ENCODE peak calls at places on chromosomes 5 and 9, in nine cellular contexts. I, E, R, T, M, H, U, A and V are unnamed samples.
A peak's percentile ranks its signal among the peaks of the same experiment; 100 is the strongest.

GRCh38 chr5:148311516-148311915 is 707 bp upstream of the SPINK7 start:
- DNase-seq in I (no peak), M (no peak), R (no peak), U (no peak), E (no peak), T (no peak), A (no peak), H (no peak), V (no peak)

GRCh38 chr9:97478301-97478981 is 23.0 kb upstream of the TMOD1 start:
- DNase-seq in H (no peak), T (no peak), A (no peak), I (no peak), M (no peak), U (no peak), R (no peak), E (no peak), V (no peak)

GRCh38 chr5:158456756-158457155 is 597.8 kb upstream of the CLINT1 start:
- DNase-seq in H (no peak), U (peak; percentile 10), A (no peak), M (no peak), E (no peak), R (no peak), T (no peak), I (no peak), V (no peak)

GRCh38 chr9:109745335-109746283 is 34.4 kb upstream of the PALM2AKAP2 start:
- DNase-seq in H (peak; percentile 44), A (no peak), I (peak; percentile 24), M (no peak), U (no peak), T (no peak), R (no peak), E (no peak), V (peak; percentile 81)

GRCh38 chr5:170293273-170293672 is 4.3 kb downstream of the LCP2 start:
- DNase-seq in A (no peak), R (peak; percentile 71), E (no peak), M (no peak), U (peak; percentile 70), T (peak; percentile 76), H (peak; percentile 69), I (peak; percentile 83), V (no peak)

GRCh38 chr5:60102961-60103683 is 209.6 kb upstream of the PDE4D start:
- DNase-seq in I (no peak), H (no peak), A (no peak), E (no peak), R (no peak), U (no peak), T (no peak), M (no peak), V (no peak)

GRCh38 chr5:159616967-159617366 is 286.7 kb upstream of the IL12B start:
- DNase-seq in U (no peak), R (no peak), E (no peak), T (no peak), M (no peak), H (no peak), A (no peak), I (peak; percentile 37), V (no peak)

GRCh38 chr9:33464045-33464636 is 9.6 kb downstream of the NOL6 start:
- DNase-seq in T (no peak), U (no peak), A (no peak), H (no peak), M (no peak), I (no peak), E (no peak), R (no peak), V (peak; percentile 44)

GRCh38 chr5:165876538-165876937 is 2371.1 kb downstream of the MAT2B start:
- DNase-seq in I (no peak), M (no peak), A (no peak), E (no peak), R (no peak), U (no peak), T (no peak), H (no peak), V (peak; percentile 61)

GRCh38 chr9:22111871-22112247 is 102.8 kb upstream of the CDKN2B start:
- DNase-seq in M (no peak), I (no peak), R (no peak), E (no peak), A (no peak), T (no peak), U (no peak), H (no peak), V (no peak)

GRCh38 chr5:65255294-65255693 is 226.4 kb downstream of the ADAMTS6 start:
- DNase-seq in E (no peak), I (no peak), M (no peak), R (no peak), T (no peak), H (no peak), U (no peak), A (no peak), V (no peak)

GRCh38 chr5:102561894-102562760 is 63.3 kb upstream of the SLCO6A1 start:
- DNase-seq in R (peak; percentile 23), T (peak; percentile 10), A (no peak), U (peak; percentile 53), I (no peak), E (no peak), H (peak; percentile 11), M (peak; percentile 42), V (no peak)

GRCh38 chr9:135951889-135952663 is 9.1 kb downstream of the UBAC1 start:
- DNase-seq in R (no peak), I (no peak), A (no peak), T (no peak), M (no peak), E (no peak), U (no peak), H (no peak), V (peak; percentile 78)

GRCh38 chr5:120684213-120684612 is 220.1 kb downstream of the PRR16 start:
- DNase-seq in M (no peak), T (no peak), U (no peak), A (no peak), H (no peak), I (no peak), E (no peak), R (no peak), V (no peak)

GRCh38 chr5:58133631-58134296 is 326.1 kb downstream of the PLK2 start:
- DNase-seq in A (no peak), H (no peak), M (no peak), E (no peak), T (no peak), R (no peak), U (no peak), I (no peak), V (no peak)

GRCh38 chr9:22008662-22009562 is at the start of gene CDKN2B:
- DNase-seq in H (peak; percentile 97), A (peak; percentile 97), M (no peak), R (peak; percentile 93), T (peak; percentile 81), I (peak; percentile 95), E (no peak), U (peak; percentile 82), V (peak; percentile 94)

GRCh38 chr9:89247431-89248370 is 63.3 kb upstream of the CKS2 start:
- DNase-seq in T (no peak), E (no peak), U (no peak), H (no peak), I (no peak), R (no peak), M (no peak), A (no peak), V (no peak)

GRCh38 chr5:176922817-176923216 is 23.7 kb upstream of the HK3 start:
- DNase-seq in H (no peak), R (no peak), A (no peak), U (no peak), I (no peak), M (no peak), E (no peak), T (no peak), V (no peak)

GRCh38 chr5:15594922-15595568 is 95.1 kb downstream of the FBXL7 start:
- DNase-seq in E (no peak), U (no peak), H (no peak), I (no peak), R (no peak), T (no peak), A (no peak), M (no peak), V (no peak)

GRCh38 chr9:93823245-93824072 is 131.7 kb downstream of the BARX1 start:
- DNase-seq in E (no peak), U (no peak), I (no peak), H (no peak), M (no peak), A (no peak), R (no peak), T (no peak), V (no peak)

GRCh38 chr5:132458226-132458560 is 32.4 kb downstream of the IRF1 start:
- DNase-seq in U (no peak), T (no peak), I (no peak), M (no peak), R (no peak), A (no peak), E (no peak), H (peak; percentile 3), V (no peak)

GRCh38 chr9:7656648-7657047 is 142.9 kb downstream of the DMAC1 start:
- DNase-seq in H (peak; percentile 13), T (no peak), E (no peak), M (no peak), A (no peak), U (no peak), R (no peak), I (peak; percentile 17), V (peak; percentile 4)

GRCh38 chr5:83414601-83415000 is 56.9 kb upstream of the VCAN start:
- DNase-seq in M (no peak), A (no peak), H (no peak), E (no peak), U (no peak), R (no peak), T (no peak), I (no peak), V (no peak)

GRCh38 chr5:76982450-76982849 is 29.6 kb downstream of the CRHBP start:
- DNase-seq in A (no peak), R (no peak), E (no peak), I (no peak), M (no peak), T (no peak), U (no peak), H (no peak), V (no peak)

GRCh38 chr5:100772548-100772947 is 130.5 kb downstream of the ST8SIA4 start:
- DNase-seq in T (no peak), U (no peak), E (no peak), H (no peak), I (no peak), M (no peak), A (no peak), R (no peak), V (no peak)

GRCh38 chr5:150503977-150504620 is 3.8 kb upstream of the NDST1 start:
- DNase-seq in H (peak; percentile 68), A (peak; percentile 1), I (peak; percentile 83), R (no peak), U (no peak), M (no peak), E (no peak), T (no peak), V (peak; percentile 21)